ENCODE peak calls at places on chromosomes 5 and 9, in seven cellular contexts. One of them, this sample, is unnamed.

GRCh38 chr9:34691556-34691955 is 480 bp upstream of the CCL19 start:
- DNase-seq in mesenchymal stem cell: no peak
- DNase-seq in trophoblast cell: no peak
- DNase-seq in neuronal stem cell: no peak
- DNase-seq in IMR-90: no peak
- DNase-seq in H1: no peak
- DNase-seq in H9: no peak
- DNase-seq in this sample: no peak

GRCh38 chr5:128695791-128696520 is 157.9 kb upstream of the FBN2 start:
- DNase-seq in trophoblast cell: no peak
- DNase-seq in neuronal stem cell: no peak
- DNase-seq in mesenchymal stem cell: peak
- DNase-seq in H9: peak
- DNase-seq in H1: no peak
- DNase-seq in IMR-90: peak
- DNase-seq in this sample: peak

GRCh38 chr9:110604101-110604710 is 24.7 kb upstream of the SVEP1 start:
- DNase-seq in IMR-90: no peak
- DNase-seq in neuronal stem cell: no peak
- DNase-seq in trophoblast cell: no peak
- DNase-seq in H9: no peak
- DNase-seq in mesenchymal stem cell: peak
- DNase-seq in H1: no peak
- DNase-seq in this sample: no peak

GRCh38 chr9:14992516-14992915 is 82.3 kb upstream of the FREM1 start:
- DNase-seq in mesenchymal stem cell: no peak
- DNase-seq in H1: no peak
- DNase-seq in H9: no peak
- DNase-seq in trophoblast cell: no peak
- DNase-seq in neuronal stem cell: peak
- DNase-seq in IMR-90: no peak
- DNase-seq in this sample: no peak

GRCh38 chr5:154850255-154851062 is at the start of gene FAXDC2:
- DNase-seq in mesenchymal stem cell: peak
- DNase-seq in neuronal stem cell: peak
- DNase-seq in H1: no peak
- DNase-seq in trophoblast cell: no peak
- DNase-seq in H9: peak
- DNase-seq in IMR-90: peak
- DNase-seq in this sample: peak

GRCh38 chr5:33195431-33196128 is 245.2 kb upstream of the TARS1 start:
- DNase-seq in IMR-90: peak
- DNase-seq in trophoblast cell: peak
- DNase-seq in mesenchymal stem cell: no peak
- DNase-seq in H9: no peak
- DNase-seq in H1: no peak
- DNase-seq in neuronal stem cell: no peak
- DNase-seq in this sample: no peak

GRCh38 chr5:154395407-154396106 is 50.2 kb upstream of the SAP30L start:
- DNase-seq in H1: peak
- DNase-seq in H9: peak
- DNase-seq in mesenchymal stem cell: no peak
- DNase-seq in neuronal stem cell: no peak
- DNase-seq in IMR-90: no peak
- DNase-seq in trophoblast cell: no peak
- DNase-seq in this sample: peak

GRCh38 chr9:113652355-113653152 is 189.0 kb downstream of the RGS3 start:
- DNase-seq in H9: no peak
- DNase-seq in H1: no peak
- DNase-seq in mesenchymal stem cell: no peak
- DNase-seq in neuronal stem cell: no peak
- DNase-seq in IMR-90: no peak
- DNase-seq in trophoblast cell: no peak
- DNase-seq in this sample: no peak

GRCh38 chr9:72422214-72422613 is 57.2 kb upstream of the ZFAND5 start:
- DNase-seq in IMR-90: no peak
- DNase-seq in neuronal stem cell: no peak
- DNase-seq in mesenchymal stem cell: no peak
- DNase-seq in trophoblast cell: no peak
- DNase-seq in H9: no peak
- DNase-seq in H1: no peak
- DNase-seq in this sample: no peak

GRCh38 chr9:104776787-104777186 is 12.9 kb downstream of the NIPSNAP3B start:
- DNase-seq in mesenchymal stem cell: no peak
- DNase-seq in neuronal stem cell: no peak
- DNase-seq in H1: no peak
- DNase-seq in trophoblast cell: no peak
- DNase-seq in IMR-90: peak
- DNase-seq in H9: no peak
- DNase-seq in this sample: no peak

GRCh38 chr9:100595391-100596199 is 17.7 kb downstream of the CAVIN4 start:
- DNase-seq in IMR-90: peak
- DNase-seq in mesenchymal stem cell: peak
- DNase-seq in neuronal stem cell: peak
- DNase-seq in H9: no peak
- DNase-seq in H1: no peak
- DNase-seq in trophoblast cell: peak
- DNase-seq in this sample: peak

GRCh38 chr9:98081477-98082219 is 25.1 kb downstream of the NANS start:
- DNase-seq in mesenchymal stem cell: peak
- DNase-seq in trophoblast cell: peak
- DNase-seq in neuronal stem cell: no peak
- DNase-seq in H1: no peak
- DNase-seq in IMR-90: peak
- DNase-seq in H9: no peak
- DNase-seq in this sample: no peak

GRCh38 chr5:169146158-169146557 is 154.8 kb downstream of the SLIT3 start:
- DNase-seq in mesenchymal stem cell: no peak
- DNase-seq in H9: no peak
- DNase-seq in H1: no peak
- DNase-seq in trophoblast cell: no peak
- DNase-seq in IMR-90: no peak
- DNase-seq in neuronal stem cell: no peak
- DNase-seq in this sample: no peak

GRCh38 chr9:14412778-14413177 is 98.8 kb upstream of the NFIB start:
- DNase-seq in mesenchymal stem cell: no peak
- DNase-seq in IMR-90: no peak
- DNase-seq in neuronal stem cell: no peak
- DNase-seq in H9: no peak
- DNase-seq in trophoblast cell: no peak
- DNase-seq in H1: no peak
- DNase-seq in this sample: no peak

GRCh38 chr5:119537704-119538103 is 85.4 kb downstream of the HSD17B4 start:
- DNase-seq in neuronal stem cell: no peak
- DNase-seq in IMR-90: peak
- DNase-seq in mesenchymal stem cell: peak
- DNase-seq in H9: no peak
- DNase-seq in trophoblast cell: peak
- DNase-seq in H1: peak
- DNase-seq in this sample: peak

GRCh38 chr9:86487222-86487841 is 133.1 kb upstream of the TUT7 start:
- DNase-seq in mesenchymal stem cell: peak
- DNase-seq in trophoblast cell: no peak
- DNase-seq in H9: no peak
- DNase-seq in H1: no peak
- DNase-seq in IMR-90: peak
- DNase-seq in neuronal stem cell: peak
- DNase-seq in this sample: peak

GRCh38 chr9:7967093-7967827 is 167.7 kb upstream of the DMAC1 start:
- DNase-seq in H1: no peak
- DNase-seq in mesenchymal stem cell: no peak
- DNase-seq in H9: no peak
- DNase-seq in IMR-90: no peak
- DNase-seq in neuronal stem cell: no peak
- DNase-seq in trophoblast cell: no peak
- DNase-seq in this sample: no peak

GRCh38 chr5:158135682-158136176 is 276.8 kb upstream of the CLINT1 start:
- DNase-seq in mesenchymal stem cell: no peak
- DNase-seq in trophoblast cell: no peak
- DNase-seq in H9: peak
- DNase-seq in neuronal stem cell: peak
- DNase-seq in H1: peak
- DNase-seq in IMR-90: no peak
- DNase-seq in this sample: peak

GRCh38 chr5:150487199-150488061 is 20.5 kb upstream of the NDST1 start:
- DNase-seq in neuronal stem cell: no peak
- DNase-seq in mesenchymal stem cell: peak
- DNase-seq in IMR-90: peak
- DNase-seq in H1: no peak
- DNase-seq in trophoblast cell: no peak
- DNase-seq in H9: no peak
- DNase-seq in this sample: no peak

DNA sequence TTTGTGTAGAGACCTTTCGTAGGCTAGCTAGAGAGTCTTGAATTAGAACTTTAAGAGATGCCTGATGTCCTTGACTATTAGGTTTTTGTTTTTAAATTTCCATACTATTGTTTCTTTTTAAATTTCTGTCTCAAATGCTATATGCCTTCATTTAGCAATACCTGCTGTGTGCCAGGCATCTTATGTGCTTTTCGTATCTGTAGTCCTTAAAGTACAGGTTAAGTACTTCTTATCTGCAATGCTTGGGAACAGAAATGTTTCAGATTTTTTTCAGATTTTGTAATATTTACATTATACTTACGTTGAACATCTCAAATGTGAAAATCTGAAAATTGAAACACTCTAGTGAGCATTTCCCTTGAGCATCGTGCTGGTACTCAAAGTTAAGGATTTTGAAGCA is 49.0 kb downstream of the IPO11 start:
- DNase-seq in mesenchymal stem cell: no peak
- DNase-seq in IMR-90: no peak
- DNase-seq in neuronal stem cell: no peak
- DNase-seq in H9: no peak
- DNase-seq in trophoblast cell: no peak
- DNase-seq in H1: no peak
- DNase-seq in this sample: no peak
- H2BK120ac ChIP-seq in mesenchymal stem cell: no peak
- H2BK120ac ChIP-seq in IMR-90: no peak
- H2BK120ac ChIP-seq in neuronal stem cell: no peak
- H2BK120ac ChIP-seq in H9: no peak
- H2BK120ac ChIP-seq in trophoblast cell: no peak
- H2BK120ac ChIP-seq in H1: no peak
- H2BK120ac ChIP-seq in this sample: no peak

GRCh38 chr5:23223846-23224245 is 283.6 kb upstream of the PRDM9 start:
- DNase-seq in neuronal stem cell: no peak
- DNase-seq in IMR-90: no peak
- DNase-seq in H9: no peak
- DNase-seq in mesenchymal stem cell: peak
- DNase-seq in H1: no peak
- DNase-seq in trophoblast cell: no peak
- DNase-seq in this sample: no peak
- H2BK120ac ChIP-seq in neuronal stem cell: no peak
- H2BK120ac ChIP-seq in IMR-90: no peak
- H2BK120ac ChIP-seq in H9: no peak
- H2BK120ac ChIP-seq in mesenchymal stem cell: no peak
- H2BK120ac ChIP-seq in H1: no peak
- H2BK120ac ChIP-seq in trophoblast cell: no peak
- H2BK120ac ChIP-seq in this sample: no peak

GRCh38 chr9:90127923-90128322 is 514.7 kb downstream of the DIRAS2 start:
- DNase-seq in H9: no peak
- DNase-seq in H1: no peak
- DNase-seq in neuronal stem cell: no peak
- DNase-seq in trophoblast cell: no peak
- DNase-seq in mesenchymal stem cell: no peak
- DNase-seq in IMR-90: no peak
- DNase-seq in this sample: no peak
- H2BK120ac ChIP-seq in H9: no peak
- H2BK120ac ChIP-seq in H1: no peak
- H2BK120ac ChIP-seq in neuronal stem cell: no peak
- H2BK120ac ChIP-seq in trophoblast cell: no peak
- H2BK120ac ChIP-seq in mesenchymal stem cell: no peak
- H2BK120ac ChIP-seq in IMR-90: no peak
- H2BK120ac ChIP-seq in this sample: no peak

GRCh38 chr5:80389575-80389974 is 18.3 kb upstream of the ZFYVE16 start:
- DNase-seq in H9: no peak
- DNase-seq in mesenchymal stem cell: no peak
- DNase-seq in trophoblast cell: no peak
- DNase-seq in neuronal stem cell: no peak
- DNase-seq in H1: no peak
- DNase-seq in IMR-90: no peak
- DNase-seq in this sample: no peak
- H2BK120ac ChIP-seq in H9: no peak
- H2BK120ac ChIP-seq in mesenchymal stem cell: no peak
- H2BK120ac ChIP-seq in trophoblast cell: no peak
- H2BK120ac ChIP-seq in neuronal stem cell: no peak
- H2BK120ac ChIP-seq in H1: no peak
- H2BK120ac ChIP-seq in IMR-90: no peak
- H2BK120ac ChIP-seq in this sample: no peak

DNA sequence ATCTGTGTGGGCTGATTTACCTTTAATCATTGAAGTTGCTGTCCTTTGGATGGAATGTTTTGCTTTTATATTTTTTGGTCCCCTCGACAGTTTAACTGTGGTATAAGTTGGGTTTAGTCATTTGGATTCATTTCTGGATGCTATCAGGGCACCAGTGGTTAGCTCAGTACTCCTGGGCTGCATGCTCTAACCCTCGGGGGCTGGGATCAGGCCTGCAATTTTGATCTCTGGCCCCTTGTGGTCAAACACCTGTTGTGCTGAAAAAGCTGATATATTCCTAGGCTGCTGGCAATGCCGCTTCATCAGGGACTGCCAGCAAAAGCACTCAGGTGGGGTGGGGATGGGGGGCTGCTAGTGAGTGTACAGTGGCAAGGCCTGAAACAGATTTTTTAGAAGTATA is 440.4 kb upstream of the RIOK2 start:
- DNase-seq in trophoblast cell: no peak
- DNase-seq in H9: peak
- DNase-seq in neuronal stem cell: no peak
- DNase-seq in IMR-90: no peak
- DNase-seq in mesenchymal stem cell: no peak
- DNase-seq in H1: peak
- DNase-seq in this sample: peak
- H2BK120ac ChIP-seq in trophoblast cell: no peak
- H2BK120ac ChIP-seq in H9: no peak
- H2BK120ac ChIP-seq in neuronal stem cell: no peak
- H2BK120ac ChIP-seq in IMR-90: no peak
- H2BK120ac ChIP-seq in mesenchymal stem cell: no peak
- H2BK120ac ChIP-seq in H1: no peak
- H2BK120ac ChIP-seq in this sample: no peak

GRCh38 chr9:19896161-19896560 is 107.3 kb upstream of the SLC24A2 start:
- DNase-seq in H1: no peak
- DNase-seq in trophoblast cell: no peak
- DNase-seq in IMR-90: no peak
- DNase-seq in mesenchymal stem cell: no peak
- DNase-seq in H9: no peak
- DNase-seq in neuronal stem cell: no peak
- DNase-seq in this sample: no peak

GRCh38 chr9:19903076-19903475 is 114.2 kb upstream of the SLC24A2 start:
- DNase-seq in IMR-90: no peak
- DNase-seq in H1: no peak
- DNase-seq in neuronal stem cell: no peak
- DNase-seq in trophoblast cell: no peak
- DNase-seq in mesenchymal stem cell: no peak
- DNase-seq in H9: no peak
- DNase-seq in this sample: no peak

GRCh38 chr9:19901586-19901985 is 112.7 kb upstream of the SLC24A2 start:
- DNase-seq in trophoblast cell: no peak
- DNase-seq in H1: no peak
- DNase-seq in mesenchymal stem cell: no peak
- DNase-seq in H9: no peak
- DNase-seq in IMR-90: no peak
- DNase-seq in neuronal stem cell: no peak
- DNase-seq in this sample: no peak
- H2BK120ac ChIP-seq in trophoblast cell: no peak
- H2BK120ac ChIP-seq in H1: no peak
- H2BK120ac ChIP-seq in mesenchymal stem cell: no peak
- H2BK120ac ChIP-seq in H9: no peak
- H2BK120ac ChIP-seq in IMR-90: no peak
- H2BK120ac ChIP-seq in neuronal stem cell: no peak
- H2BK120ac ChIP-seq in this sample: no peak

GRCh38 chr9:126456396-126456795 is 129.8 kb downstream of the MVB12B start:
- DNase-seq in H9: no peak
- DNase-seq in trophoblast cell: no peak
- DNase-seq in mesenchymal stem cell: no peak
- DNase-seq in IMR-90: no peak
- DNase-seq in H1: no peak
- DNase-seq in neuronal stem cell: no peak
- DNase-seq in this sample: no peak
- H2BK120ac ChIP-seq in H9: no peak
- H2BK120ac ChIP-seq in trophoblast cell: no peak
- H2BK120ac ChIP-seq in mesenchymal stem cell: no peak
- H2BK120ac ChIP-seq in IMR-90: no peak
- H2BK120ac ChIP-seq in H1: no peak
- H2BK120ac ChIP-seq in neuronal stem cell: no peak
- H2BK120ac ChIP-seq in this sample: no peak

This sample was measured in mesendoderm.